ENCODE peak calls at places on chromosomes 7 and 10, in seven cellular contexts. S, A, C, K, H, N and F are unnamed samples.
A peak's percentile ranks its signal among the peaks of the same experiment; 100 is the strongest.

GRCh38 chr7:81195033-81195432 is 276.2 kb upstream of the SEMA3C start:
- DNase-seq in S (no peak), A (no peak), C (no peak), K (no peak), H (no peak), N (no peak), F (no peak)

GRCh38 chr10:6229746-6230145 is 27.0 kb downstream of the PFKFB3 start:
- DNase-seq in S (no peak), A (peak; percentile 16), C (no peak), K (no peak), H (no peak), N (no peak), F (no peak)

GRCh38 chr10:57336339-57336738 is 931.4 kb downstream of the IPMK start:
- DNase-seq in S (no peak), A (no peak), C (no peak), K (no peak), H (no peak), N (no peak), F (no peak)

GRCh38 chr7:141287936-141288335 is 214.1 kb downstream of the TMEM178B start:
- DNase-seq in S (no peak), A (no peak), C (no peak), K (no peak), H (no peak), N (no peak), F (no peak)

GRCh38 chr7:68432585-68432984 is 1165.7 kb upstream of the AUTS2 start:
- DNase-seq in S (no peak), A (no peak), C (no peak), K (no peak), H (no peak), N (no peak), F (no peak)

GRCh38 chr10:1411451-1411850 is 325.9 kb downstream of the ADARB2 start:
- DNase-seq in S (no peak), A (peak; percentile 55), C (no peak), K (no peak), H (no peak), N (no peak), F (no peak)

GRCh38 chr10:72426982-72427381 is 72.3 kb upstream of the DNAJB12 start:
- DNase-seq in S (no peak), A (no peak), C (no peak), K (no peak), H (no peak), N (no peak), F (no peak)

GRCh38 chr10:117987242-117987909 is 59.4 kb downstream of the RAB11FIP2 start:
- DNase-seq in S (no peak), A (no peak), C (no peak), K (no peak), H (no peak), N (no peak), F (no peak)

GRCh38 chr7:19106308-19107141 is 10.9 kb downstream of the TWIST1 start:
- DNase-seq in S (peak; percentile 12), A (peak; percentile 54), C (no peak), K (no peak), H (no peak), N (no peak), F (no peak)

GRCh38 chr7:144908324-144908723 is 72.5 kb upstream of the TPK1 start:
- DNase-seq in S (no peak), A (no peak), C (no peak), K (no peak), H (no peak), N (no peak), F (no peak)

GRCh38 chr10:42428534-42428933 is 209.8 kb downstream of the ZNF33B start:
- DNase-seq in S (no peak), A (no peak), C (no peak), K (peak; percentile 3), H (no peak), N (no peak), F (no peak)

GRCh38 chr10:86367339-86367951 is 850 bp upstream of the GRID1 start:
- DNase-seq in S (peak; percentile 30), A (no peak), C (no peak), K (no peak), H (no peak), N (no peak), F (peak; percentile 12)

GRCh38 chr10:21264271-21264670 is 261.2 kb downstream of the SKIDA1 start:
- DNase-seq in S (no peak), A (peak; percentile 67), C (no peak), K (no peak), H (no peak), N (no peak), F (no peak)

GRCh38 chr7:1370738-1371137 is 88.5 kb downstream of the MICALL2 start:
- DNase-seq in S (no peak), A (no peak), C (no peak), K (no peak), H (no peak), N (no peak), F (no peak)

GRCh38 chr7:1372671-1373379 is 86.4 kb downstream of the MICALL2 start:
- DNase-seq in S (no peak), A (no peak), C (no peak), K (no peak), H (no peak), N (no peak), F (no peak)

GRCh38 chr7:1368682-1369571 is 90.3 kb downstream of the MICALL2 start:
- DNase-seq in S (no peak), A (no peak), C (no peak), K (peak; percentile 27), H (no peak), N (no peak), F (no peak)

GRCh38 chr7:1369856-1370657 is 89.2 kb downstream of the MICALL2 start:
- DNase-seq in S (no peak), A (no peak), C (no peak), K (no peak), H (no peak), N (no peak), F (no peak)

GRCh38 chr7:1372063-1372462 is 87.2 kb downstream of the MICALL2 start:
- DNase-seq in S (no peak), A (no peak), C (no peak), K (no peak), H (no peak), N (no peak), F (no peak)
- H3K27me3 ChIP-seq in S (no peaks in the 10 kb centered on the region), A (peaks cover 86% of the 10 kb centered on the region), C (peaks cover 12% of the 10 kb centered on the region), K (no peaks in the 10 kb centered on the region), H (no peaks in the 10 kb centered on the region), N (peaks cover 53% of the 10 kb centered on the region), F (no peaks in the 10 kb centered on the region)

GRCh38 chr10:109966961-109967738 is 40.6 kb upstream of the ADD3 start:
- DNase-seq in S (no peak), A (no peak), C (no peak), K (no peak), H (no peak), N (peak; percentile 62), F (no peak)
- H3K27ac ChIP-seq in S (no peak overlapping the region), A (peak overlapping the region; percentile 12), C (peak overlapping the region; percentile 25), K (no peak overlapping the region), H (peak overlapping the region; percentile 11), N (peak overlapping the region; percentile 46), F (peak overlapping the region; percentile 2)

DNA sequence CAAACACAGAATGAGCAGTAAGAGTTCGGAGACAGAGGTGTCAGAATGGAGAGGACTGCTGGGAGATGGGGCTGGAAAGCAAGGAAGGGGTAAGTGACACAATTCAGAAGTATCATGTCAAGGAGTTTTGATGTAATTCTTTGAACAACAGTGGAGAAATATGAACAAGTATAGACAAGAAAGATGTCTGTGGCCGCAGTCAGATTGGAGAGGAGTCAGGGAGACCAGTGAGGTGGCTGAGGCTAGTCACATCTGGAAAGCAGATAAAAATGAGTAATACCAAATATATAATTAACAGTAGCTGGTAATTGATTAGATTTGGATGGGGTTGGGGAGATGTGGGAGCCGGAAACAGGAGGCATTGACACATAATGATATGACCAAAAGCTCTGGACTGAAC is 540.9 kb downstream of the SUGCT start:
- DNase-seq in S (no peak), A (no peak), C (no peak), K (no peak), H (no peak), N (no peak), F (no peak)
- TF ChIP-seq POLR2A in S (no peak), A (no peak), C (no peak), K (no peak), H (no peak), N (no peak), F (no peak)

GRCh38 chr10:100811752-100812750 is 66.7 kb downstream of the PAX2 start:
- DNase-seq in S (no peak), A (peak; percentile 51), C (no peak), K (no peak), H (no peak), N (no peak), F (no peak)

GRCh38 chr10:100812978-100813377 is 67.6 kb downstream of the PAX2 start:
- DNase-seq in S (no peak), A (peak; percentile 43), C (no peak), K (no peak), H (no peak), N (no peak), F (no peak)

GRCh38 chr10:100810091-100810834 is 64.9 kb downstream of the PAX2 start:
- DNase-seq in S (no peak), A (peak; percentile 47), C (no peak), K (no peak), H (no peak), N (no peak), F (no peak)

GRCh38 chr10:100810835-100811116 is 65.4 kb downstream of the PAX2 start:
- DNase-seq in S (no peak), A (no peak), C (no peak), K (no peak), H (peak; percentile 26), N (no peak), F (no peak)

GRCh38 chr10:100811261-100811660 is 65.9 kb downstream of the PAX2 start:
- DNase-seq in S (no peak), A (no peak), C (no peak), K (no peak), H (no peak), N (no peak), F (no peak)
- H3K27me3 ChIP-seq in S (no peaks in the 10 kb centered on the region), A (peaks cover 71% of the 10 kb centered on the region), C (no peaks in the 10 kb centered on the region), K (no peaks in the 10 kb centered on the region), H (no peaks in the 10 kb centered on the region), N (peaks cover 4% of the 10 kb centered on the region), F (no peaks in the 10 kb centered on the region)

GRCh38 chr7:17307969-17308648 is 9.7 kb downstream of the AHR start:
- DNase-seq in S (no peak), A (no peak), C (no peak), K (no peak), H (no peak), N (no peak), F (no peak)

GRCh38 chr7:17305387-17306171 is 7.1 kb downstream of the AHR start:
- DNase-seq in S (no peak), A (no peak), C (no peak), K (no peak), H (no peak), N (no peak), F (no peak)

GRCh38 chr7:17304926-17305325 is 6.5 kb downstream of the AHR start:
- DNase-seq in S (no peak), A (no peak), C (no peak), K (peak; percentile 88), H (peak; percentile 41), N (peak; percentile 31), F (no peak)

GRCh38 chr7:17307033-17307432 is 8.6 kb downstream of the AHR start:
- DNase-seq in S (no peak), A (no peak), C (no peak), K (no peak), H (peak; percentile 40), N (no peak), F (peak; percentile 53)

GRCh38 chr7:17307558-17307957 is 9.1 kb downstream of the AHR start:
- DNase-seq in S (no peak), A (no peak), C (no peak), K (no peak), H (no peak), N (no peak), F (no peak)
- H3K27ac ChIP-seq in S (no peak overlapping the region), A (peak overlapping the region; percentile 65), C (peak overlapping the region; percentile 66), K (no peak overlapping the region), H (peak overlapping the region; percentile 15), N (peak overlapping the region; percentile 24), F (peak overlapping the region; percentile 75)

GRCh38 chr10:66322777-66323176 is 603.1 kb upstream of the LRRTM3 start:
- DNase-seq in S (no peak), A (no peak), C (no peak), K (no peak), H (no peak), N (no peak), F (no peak)
- TF ChIP-seq POLR2A in S (no peak), A (no peak), C (no peak), K (no peak), H (no peak), N (no peak), F (no peak)